ENCODE peak calls at places on chromosomes 2 and 18, in four cellular contexts. One of them, this sample, is unnamed.
A peak's percentile ranks its signal among the peaks of the same experiment; 100 is the strongest.

GRCh38 chr2:178980815-178981214 is 69.1 kb downstream of the CCDC141 start:
- DNase-seq in body of pancreas: no peak
- DNase-seq in heart left ventricle: no peak
- DNase-seq in adrenal gland: no peak
- DNase-seq in this sample: no peak

GRCh38 chr2:201779996-201780673 is 598 bp downstream of the ALS2 start:
- DNase-seq in body of pancreas: no peak
- DNase-seq in heart left ventricle: no peak
- DNase-seq in adrenal gland: peak; percentile 63
- DNase-seq in this sample: no peak

GRCh38 chr2:84302513-84303412 is 156.3 kb downstream of the SUCLG1 start:
- DNase-seq in body of pancreas: peak; percentile 46
- DNase-seq in heart left ventricle: no peak
- DNase-seq in adrenal gland: peak; percentile 62
- DNase-seq in this sample: peak; percentile 60

GRCh38 chr2:176085861-176086771 is 2.4 kb upstream of the EVX2 start:
- DNase-seq in body of pancreas: no peak
- DNase-seq in heart left ventricle: no peak
- DNase-seq in adrenal gland: peak; percentile 65
- DNase-seq in this sample: peak; percentile 34

GRCh38 chr2:58221909-58222308 is 19.2 kb downstream of the FANCL start:
- DNase-seq in body of pancreas: no peak
- DNase-seq in heart left ventricle: no peak
- DNase-seq in adrenal gland: no peak
- DNase-seq in this sample: peak; percentile 58

GRCh38 chr2:112150851-112151250 is 12.7 kb downstream of the FBLN7 start:
- DNase-seq in body of pancreas: no peak
- DNase-seq in heart left ventricle: no peak
- DNase-seq in adrenal gland: peak; percentile 29
- DNase-seq in this sample: no peak

GRCh38 chr2:44682459-44682858 is 259.0 kb upstream of the SIX3 start:
- DNase-seq in body of pancreas: no peak
- DNase-seq in heart left ventricle: no peak
- DNase-seq in adrenal gland: no peak
- DNase-seq in this sample: no peak

GRCh38 chr2:238699307-238700121 is 148.4 kb upstream of the TWIST2 start:
- DNase-seq in body of pancreas: no peak
- DNase-seq in heart left ventricle: no peak
- DNase-seq in adrenal gland: peak; percentile 21
- DNase-seq in this sample: no peak

GRCh38 chr2:46547223-46548102 is 68.1 kb downstream of the TMEM247 start:
- DNase-seq in body of pancreas: no peak
- DNase-seq in heart left ventricle: peak; percentile 67
- DNase-seq in adrenal gland: peak; percentile 75
- DNase-seq in this sample: no peak

GRCh38 chr2:37837576-37838335 is 87.3 kb upstream of the RMDN2 start:
- DNase-seq in body of pancreas: peak; percentile 22
- DNase-seq in heart left ventricle: peak; percentile 52
- DNase-seq in adrenal gland: peak; percentile 55
- DNase-seq in this sample: peak; percentile 43

GRCh38 chr2:179751184-179751809 is 110.1 kb downstream of the ZNF385B start:
- DNase-seq in body of pancreas: no peak
- DNase-seq in heart left ventricle: no peak
- DNase-seq in adrenal gland: no peak
- DNase-seq in this sample: peak; percentile 38

GRCh38 chr2:974454-974853 is 23.8 kb downstream of the SNTG2 start:
- DNase-seq in body of pancreas: peak; percentile 44
- DNase-seq in heart left ventricle: no peak
- DNase-seq in adrenal gland: peak; percentile 80
- DNase-seq in this sample: peak; percentile 55

GRCh38 chr2:29063056-29063455 is 11.3 kb downstream of the PCARE start:
- DNase-seq in body of pancreas: peak; percentile 63
- DNase-seq in heart left ventricle: no peak
- DNase-seq in adrenal gland: peak; percentile 45
- DNase-seq in this sample: no peak

GRCh38 chr2:127091148-127091547 is 15.8 kb downstream of the BIN1 start:
- DNase-seq in body of pancreas: no peak
- DNase-seq in heart left ventricle: no peak
- DNase-seq in adrenal gland: no peak
- DNase-seq in this sample: no peak

GRCh38 chr2:60260646-60261296 is 292.7 kb downstream of the BCL11A start:
- DNase-seq in body of pancreas: peak; percentile 27
- DNase-seq in heart left ventricle: peak; percentile 34
- DNase-seq in adrenal gland: peak; percentile 87
- DNase-seq in this sample: no peak

GRCh38 chr2:3495956-3496355 is 23.4 kb downstream of the ADI1 start:
- DNase-seq in body of pancreas: no peak
- DNase-seq in heart left ventricle: no peak
- DNase-seq in adrenal gland: peak; percentile 29
- DNase-seq in this sample: no peak

GRCh38 chr2:156004460-156004859 is 328.1 kb downstream of the NR4A2 start:
- DNase-seq in body of pancreas: no peak
- DNase-seq in heart left ventricle: no peak
- DNase-seq in adrenal gland: no peak
- DNase-seq in this sample: no peak

GRCh38 chr2:219570194-219570923 is 980 bp downstream of the OBSL1 start:
- DNase-seq in body of pancreas: peak; percentile 45
- DNase-seq in heart left ventricle: peak; percentile 45
- DNase-seq in adrenal gland: peak; percentile 75
- DNase-seq in this sample: peak; percentile 47

GRCh38 chr2:157442136-157442535 is 1.8 kb downstream of the CYTIP start:
- DNase-seq in body of pancreas: no peak
- DNase-seq in heart left ventricle: no peak
- DNase-seq in adrenal gland: no peak
- DNase-seq in this sample: no peak

GRCh38 chr2:234335676-234336228 is 161.1 kb downstream of the ARL4C start:
- DNase-seq in body of pancreas: peak; percentile 23
- DNase-seq in heart left ventricle: peak; percentile 72
- DNase-seq in adrenal gland: peak; percentile 96
- DNase-seq in this sample: peak; percentile 72

GRCh38 chr2:9574314-9574713 is 18.7 kb upstream of the ADAM17 start:
- DNase-seq in body of pancreas: no peak
- DNase-seq in heart left ventricle: no peak
- DNase-seq in adrenal gland: no peak
- DNase-seq in this sample: no peak

GRCh38 chr2:9573013-9573708 is 17.5 kb upstream of the ADAM17 start:
- DNase-seq in body of pancreas: no peak
- DNase-seq in heart left ventricle: no peak
- DNase-seq in adrenal gland: no peak
- DNase-seq in this sample: no peak

GRCh38 chr2:9573840-9574239 is 18.2 kb upstream of the ADAM17 start:
- DNase-seq in body of pancreas: no peak
- DNase-seq in heart left ventricle: no peak
- DNase-seq in adrenal gland: no peak
- DNase-seq in this sample: no peak

GRCh38 chr2:9565436-9566153 is 10.0 kb upstream of the ADAM17 start:
- DNase-seq in body of pancreas: peak; percentile 49
- DNase-seq in heart left ventricle: peak; percentile 85
- DNase-seq in adrenal gland: peak; percentile 92
- DNase-seq in this sample: no peak

GRCh38 chr2:9570182-9571060 is 14.8 kb upstream of the ADAM17 start:
- DNase-seq in body of pancreas: no peak
- DNase-seq in heart left ventricle: no peak
- DNase-seq in adrenal gland: peak; percentile 43
- DNase-seq in this sample: peak; percentile 50
- TF ChIP-seq CTCF in body of pancreas: peak; percentile 2
- TF ChIP-seq CTCF in heart left ventricle: no peak
- TF ChIP-seq CTCF in adrenal gland: no peak
- TF ChIP-seq CTCF in this sample: no peak

GRCh38 chr2:69090008-69090407 is 77.0 kb downstream of the ANTXR1 start:
- DNase-seq in body of pancreas: no peak
- DNase-seq in heart left ventricle: no peak
- DNase-seq in adrenal gland: no peak
- DNase-seq in this sample: no peak

GRCh38 chr2:69087211-69087911 is 74.4 kb downstream of the ANTXR1 start:
- DNase-seq in body of pancreas: no peak
- DNase-seq in heart left ventricle: no peak
- DNase-seq in adrenal gland: no peak
- DNase-seq in this sample: no peak

GRCh38 chr2:69087912-69088240 is 74.9 kb downstream of the ANTXR1 start:
- DNase-seq in body of pancreas: no peak
- DNase-seq in heart left ventricle: no peak
- DNase-seq in adrenal gland: no peak
- DNase-seq in this sample: no peak

GRCh38 chr2:69088471-69088870 is 75.5 kb downstream of the ANTXR1 start:
- DNase-seq in body of pancreas: no peak
- DNase-seq in heart left ventricle: no peak
- DNase-seq in adrenal gland: no peak
- DNase-seq in this sample: no peak

GRCh38 chr2:69089244-69089643 is 76.3 kb downstream of the ANTXR1 start:
- DNase-seq in body of pancreas: no peak
- DNase-seq in heart left ventricle: no peak
- DNase-seq in adrenal gland: no peak
- DNase-seq in this sample: peak; percentile 43
- H3K4me1 ChIP-seq in body of pancreas: no peaks in the 10 kb centered on the region
- H3K4me1 ChIP-seq in heart left ventricle: peaks cover 16% of the 10 kb centered on the region
- H3K4me1 ChIP-seq in adrenal gland: peaks cover 6% of the 10 kb centered on the region
- H3K4me1 ChIP-seq in this sample: no peaks in the 10 kb centered on the region

DNA sequence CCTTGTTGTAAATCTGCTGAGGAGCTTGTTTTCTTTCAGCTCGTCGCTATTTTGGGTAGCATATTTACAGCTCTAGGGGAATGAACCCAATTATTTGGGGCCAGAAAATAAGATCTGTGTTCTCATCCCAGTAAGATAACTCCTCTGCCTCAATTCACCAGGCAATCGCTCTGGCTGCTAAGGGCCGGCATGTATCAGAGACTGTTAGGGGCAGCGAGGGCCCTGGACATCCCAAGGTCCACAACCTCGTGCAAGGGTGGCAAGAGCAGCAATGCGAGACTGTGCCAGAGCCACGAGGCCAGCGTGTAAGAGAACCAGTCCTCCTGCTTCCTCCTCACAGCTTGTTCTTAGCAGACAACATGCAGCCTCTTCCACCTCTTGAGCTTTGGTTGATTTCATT is 66.1 kb downstream of the DDX1 start:
- DNase-seq in body of pancreas: no peak
- DNase-seq in heart left ventricle: no peak
- DNase-seq in adrenal gland: no peak
- DNase-seq in this sample: no peak
- H3K36me3 ChIP-seq in body of pancreas: no peaks in the 10 kb centered on the region
- H3K36me3 ChIP-seq in heart left ventricle: no peaks in the 10 kb centered on the region
- H3K36me3 ChIP-seq in adrenal gland: no peaks in the 10 kb centered on the region
- H3K36me3 ChIP-seq in this sample: no peaks in the 10 kb centered on the region

GRCh38 chr18:26307161-26307773 is 81.0 kb downstream of the TAF4B start:
- DNase-seq in body of pancreas: peak; percentile 15
- DNase-seq in heart left ventricle: no peak
- DNase-seq in adrenal gland: peak; percentile 58
- DNase-seq in this sample: peak; percentile 66
- TF ChIP-seq CTCF in body of pancreas: peak; percentile 48
- TF ChIP-seq CTCF in heart left ventricle: peak; percentile 64
- TF ChIP-seq CTCF in adrenal gland: peak; percentile 73
- TF ChIP-seq CTCF in this sample: peak; percentile 74

DNA sequence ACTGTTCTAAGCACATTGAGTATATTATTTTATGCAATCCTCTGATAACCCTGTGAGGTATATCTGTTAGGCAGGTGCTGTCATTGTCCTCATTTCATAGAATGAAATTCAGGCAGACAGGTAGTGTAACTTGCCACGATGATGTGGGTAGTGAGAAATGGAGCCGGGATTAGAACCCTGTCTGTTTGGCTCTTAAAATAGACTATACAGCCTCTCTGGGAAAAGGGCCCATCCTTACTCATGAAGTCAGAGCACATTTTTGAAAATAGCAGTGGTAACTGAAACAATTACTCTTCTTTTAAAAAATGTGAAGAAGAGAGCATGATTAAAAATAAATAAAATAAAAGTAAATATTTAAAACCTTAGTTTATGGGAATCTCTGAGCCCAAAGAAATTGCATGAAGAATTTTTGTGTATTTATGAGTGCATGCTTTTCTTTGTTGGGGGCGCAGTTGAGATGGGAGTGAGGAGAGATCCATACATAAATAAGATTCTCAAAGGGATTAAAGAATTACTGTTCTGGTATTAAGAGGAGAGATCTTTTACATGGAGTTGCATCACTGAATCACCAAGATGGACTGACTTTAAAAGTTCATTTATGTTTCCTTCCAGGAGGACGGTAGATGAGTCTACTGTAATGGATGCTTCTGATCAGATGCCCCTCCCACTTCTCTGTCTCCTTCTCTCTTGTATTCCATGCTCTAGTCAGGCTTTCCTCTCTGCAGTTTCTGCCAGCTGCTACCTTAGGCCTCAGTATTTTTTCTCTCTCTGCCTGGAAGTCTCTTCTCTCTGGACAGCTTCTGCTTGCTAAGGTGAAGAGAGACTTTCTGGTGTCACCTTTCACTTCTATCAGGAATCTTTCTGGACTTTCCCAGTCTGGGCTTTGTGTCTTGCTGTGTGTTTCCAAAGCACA is 23.3 kb downstream of the FAM171B start:
- DNase-seq in body of pancreas: no peak
- DNase-seq in heart left ventricle: no peak
- DNase-seq in adrenal gland: no peak
- DNase-seq in this sample: peak; percentile 5
- H3K4me1 ChIP-seq in body of pancreas: no peaks in the 10 kb centered on the region
- H3K4me1 ChIP-seq in heart left ventricle: no peaks in the 10 kb centered on the region
- H3K4me1 ChIP-seq in adrenal gland: no peaks in the 10 kb centered on the region
- H3K4me1 ChIP-seq in this sample: no peaks in the 10 kb centered on the region

This sample was measured in cardiac muscle cell.